ENCODE peak calls at places on chromosomes 13 and 19, in five cellular contexts. N is adrenal gland; G is prostate gland; Y is heart left ventricle; H is effector memory CD4-positive, alpha-beta T cell. U is an unnamed sample. For H3K4me1, the result is how much of the 10 kb centered on the place peaks cover.

GRCh38 chr19:44303976-44304568 is 753 bp downstream of the ZNF235 start:
- DNase-seq in N (peak), G (peak), Y (no peak), H (no peak), U (peak)

GRCh38 chr13:99467764-99468163 is 33.5 kb upstream of the TM9SF2 start:
- DNase-seq in N (no peak), G (no peak), Y (no peak), H (no peak), U (no peak)

GRCh38 chr19:38890686-38891085 is 8.7 kb downstream of the SIRT2 start:
- DNase-seq in N (no peak), G (no peak), Y (no peak), H (no peak), U (no peak)

GRCh38 chr13:33285420-33286124 is at the start of gene STARD13:
- DNase-seq in N (peak), G (peak), Y (peak), H (no peak), U (peak)

GRCh38 chr13:37429976-37430375 is 168.6 kb downstream of the POSTN start:
- DNase-seq in N (no peak), G (no peak), Y (no peak), H (no peak), U (no peak)

GRCh38 chr19:1904385-1905070 is 671 bp upstream of the ADAT3 start:
- DNase-seq in N (no peak), G (peak), Y (no peak), H (no peak), U (no peak)

GRCh38 chr13:80037505-80037888 is 303.4 kb downstream of the SPRY2 start:
- DNase-seq in N (no peak), G (no peak), Y (no peak), H (no peak), U (no peak)

GRCh38 chr13:20426766-20427448 is 98.8 kb downstream of the CRYL1 start:
- DNase-seq in N (peak), G (no peak), Y (no peak), H (no peak), U (peak)

GRCh38 chr13:93450226-93450625 is 223.6 kb downstream of the GPC6 start:
- DNase-seq in N (no peak), G (no peak), Y (no peak), H (no peak), U (peak)

GRCh38 chr19:6417713-6418561 is 6.7 kb downstream of the KHSRP start:
- DNase-seq in N (peak), G (no peak), Y (no peak), H (no peak), U (no peak)

GRCh38 chr19:14197882-14198281 is 8.1 kb downstream of the ADGRL1 start:
- DNase-seq in N (no peak), G (no peak), Y (no peak), H (no peak), U (no peak)
- H3K4me1 ChIP-seq in N (under half), G (under half), Y (under half), H (under half), U (under half)

GRCh38 chr19:18460900-18461299 is 23.0 kb upstream of the ISYNA1 start:
- DNase-seq in N (no peak), G (no peak), Y (no peak), H (no peak), U (no peak)
- H3K4me1 ChIP-seq in N (under half), G (under half), Y (half or more), H (under half), U (under half)

GRCh38 chr13:40672310-40673060 is 6.0 kb upstream of the FOXO1 start:
- DNase-seq in N (no peak), G (no peak), Y (no peak), H (no peak), U (peak)
- H3K4me1 ChIP-seq in N (under half), G (under half), Y (under half), H (under half), U (under half)

GRCh38 chr19:16586477-16586871 is 14.3 kb upstream of the SLC35E1 start:
- DNase-seq in N (no peak), G (no peak), Y (no peak), H (no peak), U (no peak)
- H3K4me1 ChIP-seq in N (under half), G (under half), Y (half or more), H (half or more), U (under half)

DNA sequence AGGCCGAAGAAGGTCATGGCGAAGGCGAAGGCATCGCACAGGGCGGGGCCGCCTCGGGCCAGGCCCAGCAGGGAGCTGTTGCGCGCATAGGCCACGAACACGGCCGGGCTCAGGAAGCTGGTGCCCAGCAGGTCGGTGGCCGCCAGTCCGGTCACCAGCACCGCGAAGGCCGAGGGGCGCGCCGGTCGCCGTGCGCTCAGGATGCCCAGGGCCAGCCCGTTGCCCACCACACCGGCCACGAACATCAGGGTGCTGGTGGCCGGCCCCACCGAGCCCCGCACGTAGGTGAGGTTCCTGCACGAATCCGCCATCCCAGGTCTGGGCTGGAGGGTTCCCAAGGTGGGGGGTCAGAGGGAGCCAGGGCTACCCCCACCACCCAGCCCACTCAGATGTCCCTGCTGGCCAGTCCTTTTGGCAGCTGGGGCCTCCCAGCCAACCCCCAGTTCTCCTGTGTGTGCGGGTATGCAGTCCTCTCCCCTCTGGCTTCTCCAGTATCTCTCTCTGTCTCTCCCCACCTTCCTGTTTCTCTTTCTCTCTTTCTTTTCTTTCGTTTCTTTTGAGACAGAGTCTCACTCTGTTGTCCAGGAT is 880 bp downstream of the PTGIR start:
- DNase-seq in N (no peak), G (no peak), Y (no peak), H (no peak), U (no peak)
- H3K4me1 ChIP-seq in N (under half), G (under half), Y (half or more), H (under half), U (under half)

DNA sequence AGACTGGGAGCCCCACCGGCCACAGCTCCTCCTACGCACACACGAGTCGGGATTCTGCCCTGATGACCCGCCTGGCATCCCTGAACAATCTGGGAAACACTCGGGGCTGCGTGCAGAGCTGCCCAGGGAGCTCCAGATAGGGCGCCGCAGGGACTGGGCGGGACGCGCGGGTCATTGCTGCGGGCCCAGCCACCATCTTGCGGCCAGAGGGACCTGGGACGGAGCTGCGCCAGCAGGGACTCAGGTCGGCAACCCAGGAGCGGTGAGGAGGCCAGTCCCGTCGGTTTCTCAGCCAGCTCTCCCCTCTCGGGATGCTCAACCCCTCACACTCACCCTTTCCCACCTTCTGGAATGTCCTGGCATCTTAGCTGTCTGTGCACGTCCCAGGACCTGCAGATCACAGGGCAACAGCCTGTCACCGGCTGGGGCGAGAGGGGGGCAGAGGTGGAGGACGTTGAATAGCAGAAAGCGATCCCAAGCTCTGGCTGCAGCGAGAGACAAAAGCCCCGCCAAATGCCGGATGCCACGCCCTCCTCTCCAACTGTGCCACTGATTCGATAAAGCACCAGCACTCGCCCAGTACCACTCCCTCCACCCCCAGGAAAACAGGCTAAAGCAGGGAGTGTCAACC is 20.4 kb upstream of the ZNF91 start:
- DNase-seq in N (no peak), G (no peak), Y (peak), H (no peak), U (peak)
- H3K4me1 ChIP-seq in N (under half), G (under half), Y (under half), H (under half), U (under half)

GRCh38 chr19:5047251-5047935 is 78.5 kb downstream of the KDM4B start:
- DNase-seq in N (no peak), G (no peak), Y (no peak), H (no peak), U (no peak)
- H3K4me1 ChIP-seq in N (under half), G (under half), Y (under half), H (under half), U (under half)